ENCODE peak calls at places on chromosomes 7 and 10, in nine cellular contexts. One of them, this sample, is unnamed.

GRCh38 chr10:78307576-78307975 is 273.9 kb downstream of the RPS24 start:
- DNase-seq in activated CD4-positive, CD25-positive, alpha-beta regulatory T cell: no peak
- DNase-seq in ELR: no peak
- DNase-seq in choroid plexus epithelial cell: no peak
- DNase-seq in posterior cingulate gyrus: no peak
- DNase-seq in iris pigment epithelial cell: no peak
- DNase-seq in non-pigmented ciliary epithelial cell: no peak
- DNase-seq in NAMALWA: no peak
- DNase-seq in IMR-90: no peak
- DNase-seq in this sample: no peak

GRCh38 chr7:129161524-129161923 is 17.0 kb downstream of the TSPAN33 start:
- DNase-seq in choroid plexus epithelial cell: no peak
- DNase-seq in ELR: no peak
- DNase-seq in IMR-90: no peak
- DNase-seq in iris pigment epithelial cell: no peak
- DNase-seq in NAMALWA: no peak
- DNase-seq in activated CD4-positive, CD25-positive, alpha-beta regulatory T cell: no peak
- DNase-seq in non-pigmented ciliary epithelial cell: no peak
- DNase-seq in posterior cingulate gyrus: no peak
- DNase-seq in this sample: no peak

GRCh38 chr7:78169992-78170391 is 371.4 kb downstream of the PHTF2 start:
- DNase-seq in non-pigmented ciliary epithelial cell: no peak
- DNase-seq in activated CD4-positive, CD25-positive, alpha-beta regulatory T cell: no peak
- DNase-seq in choroid plexus epithelial cell: no peak
- DNase-seq in NAMALWA: no peak
- DNase-seq in iris pigment epithelial cell: no peak
- DNase-seq in posterior cingulate gyrus: no peak
- DNase-seq in ELR: no peak
- DNase-seq in IMR-90: no peak
- DNase-seq in this sample: no peak

GRCh38 chr10:130713105-130713504 is 576.9 kb downstream of the GLRX3 start:
- DNase-seq in NAMALWA: no peak
- DNase-seq in non-pigmented ciliary epithelial cell: no peak
- DNase-seq in activated CD4-positive, CD25-positive, alpha-beta regulatory T cell: no peak
- DNase-seq in IMR-90: no peak
- DNase-seq in iris pigment epithelial cell: no peak
- DNase-seq in posterior cingulate gyrus: no peak
- DNase-seq in ELR: no peak
- DNase-seq in choroid plexus epithelial cell: no peak
- DNase-seq in this sample: no peak

GRCh38 chr7:2018786-2019692 is 213.7 kb downstream of the MAD1L1 start:
- DNase-seq in iris pigment epithelial cell: peak
- DNase-seq in IMR-90: peak
- DNase-seq in posterior cingulate gyrus: peak
- DNase-seq in choroid plexus epithelial cell: peak
- DNase-seq in ELR: peak
- DNase-seq in non-pigmented ciliary epithelial cell: peak
- DNase-seq in activated CD4-positive, CD25-positive, alpha-beta regulatory T cell: no peak
- DNase-seq in NAMALWA: no peak
- DNase-seq in this sample: peak

GRCh38 chr7:127959770-127960169 is 71.5 kb downstream of the LRRC4 start:
- DNase-seq in choroid plexus epithelial cell: no peak
- DNase-seq in posterior cingulate gyrus: no peak
- DNase-seq in ELR: no peak
- DNase-seq in iris pigment epithelial cell: no peak
- DNase-seq in activated CD4-positive, CD25-positive, alpha-beta regulatory T cell: no peak
- DNase-seq in NAMALWA: no peak
- DNase-seq in IMR-90: no peak
- DNase-seq in non-pigmented ciliary epithelial cell: no peak
- DNase-seq in this sample: peak

GRCh38 chr10:18397886-18398285 is 253.5 kb downstream of the NSUN6 start:
- DNase-seq in NAMALWA: no peak
- DNase-seq in IMR-90: no peak
- DNase-seq in ELR: no peak
- DNase-seq in choroid plexus epithelial cell: no peak
- DNase-seq in iris pigment epithelial cell: no peak
- DNase-seq in activated CD4-positive, CD25-positive, alpha-beta regulatory T cell: no peak
- DNase-seq in non-pigmented ciliary epithelial cell: no peak
- DNase-seq in posterior cingulate gyrus: no peak
- DNase-seq in this sample: no peak

GRCh38 chr7:2956526-2957368 is 86.9 kb downstream of the CARD11 start:
- DNase-seq in choroid plexus epithelial cell: peak
- DNase-seq in IMR-90: peak
- DNase-seq in activated CD4-positive, CD25-positive, alpha-beta regulatory T cell: no peak
- DNase-seq in non-pigmented ciliary epithelial cell: peak
- DNase-seq in ELR: peak
- DNase-seq in iris pigment epithelial cell: peak
- DNase-seq in NAMALWA: no peak
- DNase-seq in posterior cingulate gyrus: no peak
- DNase-seq in this sample: peak

GRCh38 chr10:60479305-60480020 is 89.8 kb upstream of the ANK3 start:
- DNase-seq in IMR-90: no peak
- DNase-seq in posterior cingulate gyrus: no peak
- DNase-seq in ELR: peak
- DNase-seq in non-pigmented ciliary epithelial cell: no peak
- DNase-seq in iris pigment epithelial cell: peak
- DNase-seq in activated CD4-positive, CD25-positive, alpha-beta regulatory T cell: no peak
- DNase-seq in choroid plexus epithelial cell: no peak
- DNase-seq in NAMALWA: no peak
- DNase-seq in this sample: no peak

GRCh38 chr10:16884485-16884884 is 67.3 kb upstream of the RSU1 start:
- DNase-seq in choroid plexus epithelial cell: no peak
- DNase-seq in iris pigment epithelial cell: no peak
- DNase-seq in NAMALWA: no peak
- DNase-seq in posterior cingulate gyrus: no peak
- DNase-seq in ELR: no peak
- DNase-seq in non-pigmented ciliary epithelial cell: no peak
- DNase-seq in activated CD4-positive, CD25-positive, alpha-beta regulatory T cell: no peak
- DNase-seq in IMR-90: no peak
- DNase-seq in this sample: no peak

GRCh38 chr10:71361581-71361980 is 35.1 kb upstream of the CDH23 start:
- DNase-seq in choroid plexus epithelial cell: no peak
- DNase-seq in iris pigment epithelial cell: no peak
- DNase-seq in activated CD4-positive, CD25-positive, alpha-beta regulatory T cell: no peak
- DNase-seq in IMR-90: no peak
- DNase-seq in ELR: no peak
- DNase-seq in posterior cingulate gyrus: no peak
- DNase-seq in NAMALWA: no peak
- DNase-seq in non-pigmented ciliary epithelial cell: no peak
- DNase-seq in this sample: no peak

GRCh38 chr7:32253245-32253644 is 183.0 kb upstream of the PDE1C start:
- DNase-seq in posterior cingulate gyrus: no peak
- DNase-seq in iris pigment epithelial cell: no peak
- DNase-seq in activated CD4-positive, CD25-positive, alpha-beta regulatory T cell: no peak
- DNase-seq in NAMALWA: no peak
- DNase-seq in ELR: no peak
- DNase-seq in choroid plexus epithelial cell: no peak
- DNase-seq in IMR-90: no peak
- DNase-seq in non-pigmented ciliary epithelial cell: no peak
- DNase-seq in this sample: no peak

GRCh38 chr10:86708068-86708782 is 39.9 kb downstream of the LDB3 start:
- DNase-seq in posterior cingulate gyrus: no peak
- DNase-seq in activated CD4-positive, CD25-positive, alpha-beta regulatory T cell: no peak
- DNase-seq in iris pigment epithelial cell: no peak
- DNase-seq in ELR: no peak
- DNase-seq in NAMALWA: no peak
- DNase-seq in IMR-90: no peak
- DNase-seq in non-pigmented ciliary epithelial cell: no peak
- DNase-seq in choroid plexus epithelial cell: no peak
- DNase-seq in this sample: no peak

GRCh38 chr10:42879380-42880254 is 97.0 kb downstream of the BMS1 start:
- DNase-seq in posterior cingulate gyrus: no peak
- DNase-seq in iris pigment epithelial cell: no peak
- DNase-seq in non-pigmented ciliary epithelial cell: no peak
- DNase-seq in ELR: no peak
- DNase-seq in choroid plexus epithelial cell: no peak
- DNase-seq in activated CD4-positive, CD25-positive, alpha-beta regulatory T cell: no peak
- DNase-seq in NAMALWA: no peak
- DNase-seq in IMR-90: no peak
- DNase-seq in this sample: no peak

GRCh38 chr7:22356855-22357310 is at the start of gene RAPGEF5:
- DNase-seq in ELR: no peak
- DNase-seq in non-pigmented ciliary epithelial cell: no peak
- DNase-seq in IMR-90: no peak
- DNase-seq in choroid plexus epithelial cell: no peak
- DNase-seq in posterior cingulate gyrus: no peak
- DNase-seq in iris pigment epithelial cell: no peak
- DNase-seq in activated CD4-positive, CD25-positive, alpha-beta regulatory T cell: no peak
- DNase-seq in NAMALWA: peak
- DNase-seq in this sample: no peak

GRCh38 chr7:90857595-90857994 is 261.5 kb downstream of the CDK14 start:
- DNase-seq in activated CD4-positive, CD25-positive, alpha-beta regulatory T cell: no peak
- DNase-seq in choroid plexus epithelial cell: peak
- DNase-seq in ELR: no peak
- DNase-seq in non-pigmented ciliary epithelial cell: no peak
- DNase-seq in iris pigment epithelial cell: no peak
- DNase-seq in posterior cingulate gyrus: no peak
- DNase-seq in IMR-90: no peak
- DNase-seq in NAMALWA: no peak
- DNase-seq in this sample: no peak

GRCh38 chr7:31043035-31043434 is 9.1 kb upstream of the ADCYAP1R1 start:
- DNase-seq in choroid plexus epithelial cell: no peak
- DNase-seq in activated CD4-positive, CD25-positive, alpha-beta regulatory T cell: no peak
- DNase-seq in posterior cingulate gyrus: peak
- DNase-seq in iris pigment epithelial cell: no peak
- DNase-seq in ELR: no peak
- DNase-seq in NAMALWA: no peak
- DNase-seq in IMR-90: no peak
- DNase-seq in non-pigmented ciliary epithelial cell: no peak
- DNase-seq in this sample: no peak

GRCh38 chr10:117164878-117165556 is 26.9 kb upstream of the VAX1 start:
- DNase-seq in NAMALWA: no peak
- DNase-seq in choroid plexus epithelial cell: no peak
- DNase-seq in non-pigmented ciliary epithelial cell: no peak
- DNase-seq in ELR: no peak
- DNase-seq in iris pigment epithelial cell: no peak
- DNase-seq in IMR-90: no peak
- DNase-seq in activated CD4-positive, CD25-positive, alpha-beta regulatory T cell: no peak
- DNase-seq in posterior cingulate gyrus: no peak
- DNase-seq in this sample: no peak

GRCh38 chr10:22816298-22816653 is 101.9 kb upstream of the PIP4K2A start:
- DNase-seq in non-pigmented ciliary epithelial cell: peak
- DNase-seq in IMR-90: peak
- DNase-seq in activated CD4-positive, CD25-positive, alpha-beta regulatory T cell: no peak
- DNase-seq in choroid plexus epithelial cell: peak
- DNase-seq in iris pigment epithelial cell: peak
- DNase-seq in ELR: peak
- DNase-seq in NAMALWA: no peak
- DNase-seq in posterior cingulate gyrus: no peak
- DNase-seq in this sample: peak

GRCh38 chr7:22420973-22421635 is 64.2 kb upstream of the RAPGEF5 start:
- DNase-seq in ELR: no peak
- DNase-seq in activated CD4-positive, CD25-positive, alpha-beta regulatory T cell: no peak
- DNase-seq in NAMALWA: no peak
- DNase-seq in IMR-90: no peak
- DNase-seq in posterior cingulate gyrus: no peak
- DNase-seq in choroid plexus epithelial cell: peak
- DNase-seq in iris pigment epithelial cell: no peak
- DNase-seq in non-pigmented ciliary epithelial cell: no peak
- DNase-seq in this sample: no peak

GRCh38 chr7:4239991-4240812 is 441.9 kb upstream of the FOXK1 start:
- DNase-seq in non-pigmented ciliary epithelial cell: no peak
- DNase-seq in IMR-90: no peak
- DNase-seq in iris pigment epithelial cell: no peak
- DNase-seq in activated CD4-positive, CD25-positive, alpha-beta regulatory T cell: no peak
- DNase-seq in choroid plexus epithelial cell: no peak
- DNase-seq in posterior cingulate gyrus: no peak
- DNase-seq in ELR: no peak
- DNase-seq in NAMALWA: no peak
- DNase-seq in this sample: no peak

GRCh38 chr10:69362471-69362954 is 54.2 kb downstream of the TACR2 start:
- DNase-seq in activated CD4-positive, CD25-positive, alpha-beta regulatory T cell: no peak
- DNase-seq in ELR: peak
- DNase-seq in choroid plexus epithelial cell: peak
- DNase-seq in iris pigment epithelial cell: peak
- DNase-seq in non-pigmented ciliary epithelial cell: no peak
- DNase-seq in IMR-90: peak
- DNase-seq in NAMALWA: no peak
- DNase-seq in posterior cingulate gyrus: no peak
- DNase-seq in this sample: no peak

GRCh38 chr10:15877836-15878576 is 17.7 kb upstream of the MINDY3 start:
- DNase-seq in iris pigment epithelial cell: no peak
- DNase-seq in posterior cingulate gyrus: no peak
- DNase-seq in IMR-90: no peak
- DNase-seq in NAMALWA: no peak
- DNase-seq in choroid plexus epithelial cell: peak
- DNase-seq in ELR: no peak
- DNase-seq in activated CD4-positive, CD25-positive, alpha-beta regulatory T cell: no peak
- DNase-seq in non-pigmented ciliary epithelial cell: no peak
- DNase-seq in this sample: no peak